ENCODE peak calls at places on chromosomes 2 and 18, in nine cellular contexts. One of them, this sample, is unnamed.

GRCh38 chr2:98607741-98608117 is 583 bp downstream of the COA5 start:
- DNase-seq in fibroblast of the conjunctiva: no peak
- DNase-seq in NCI-H460: no peak
- DNase-seq in neural crest cell: no peak
- DNase-seq in GM03348: peak; percentile 25
- DNase-seq in GM18507: no peak
- DNase-seq in T-cell: no peak
- DNase-seq in OCI-LY7: no peak
- DNase-seq in RPMI7951: no peak
- DNase-seq in this sample: peak; percentile 2

GRCh38 chr2:237700583-237701032 is 73.2 kb downstream of the LRRFIP1 start:
- DNase-seq in fibroblast of the conjunctiva: no peak
- DNase-seq in NCI-H460: no peak
- DNase-seq in neural crest cell: no peak
- DNase-seq in GM03348: no peak
- DNase-seq in GM18507: no peak
- DNase-seq in T-cell: peak; percentile 72
- DNase-seq in OCI-LY7: peak; percentile 29
- DNase-seq in RPMI7951: peak; percentile 95
- DNase-seq in this sample: no peak

GRCh38 chr2:43467889-43468288 is 127.9 kb downstream of the THADA start:
- DNase-seq in fibroblast of the conjunctiva: no peak
- DNase-seq in NCI-H460: no peak
- DNase-seq in neural crest cell: no peak
- DNase-seq in GM03348: peak; percentile 48
- DNase-seq in GM18507: no peak
- DNase-seq in T-cell: no peak
- DNase-seq in OCI-LY7: no peak
- DNase-seq in RPMI7951: peak; percentile 68
- DNase-seq in this sample: no peak

GRCh38 chr2:174062934-174063333 is 97.8 kb upstream of the SP3 start:
- DNase-seq in fibroblast of the conjunctiva: no peak
- DNase-seq in NCI-H460: no peak
- DNase-seq in neural crest cell: no peak
- DNase-seq in GM03348: no peak
- DNase-seq in GM18507: no peak
- DNase-seq in T-cell: no peak
- DNase-seq in OCI-LY7: no peak
- DNase-seq in RPMI7951: no peak
- DNase-seq in this sample: no peak

GRCh38 chr2:69181806-69182427 is 168.9 kb downstream of the ANTXR1 start:
- DNase-seq in fibroblast of the conjunctiva: no peak
- DNase-seq in NCI-H460: no peak
- DNase-seq in neural crest cell: no peak
- DNase-seq in GM03348: no peak
- DNase-seq in GM18507: no peak
- DNase-seq in T-cell: no peak
- DNase-seq in OCI-LY7: no peak
- DNase-seq in RPMI7951: peak; percentile 98
- DNase-seq in this sample: no peak

GRCh38 chr2:217838409-217838831 is 164.4 kb downstream of the TNS1 start:
- DNase-seq in fibroblast of the conjunctiva: no peak
- DNase-seq in NCI-H460: no peak
- DNase-seq in neural crest cell: peak; percentile 18
- DNase-seq in GM03348: no peak
- DNase-seq in GM18507: no peak
- DNase-seq in T-cell: no peak
- DNase-seq in OCI-LY7: no peak
- DNase-seq in RPMI7951: no peak
- DNase-seq in this sample: no peak

GRCh38 chr2:63698825-63699548 is 110.2 kb downstream of the MDH1 start:
- DNase-seq in fibroblast of the conjunctiva: peak; percentile 84
- DNase-seq in NCI-H460: peak; percentile 73
- DNase-seq in neural crest cell: no peak
- DNase-seq in GM03348: peak; percentile 85
- DNase-seq in GM18507: no peak
- DNase-seq in T-cell: no peak
- DNase-seq in OCI-LY7: peak; percentile 64
- DNase-seq in RPMI7951: peak; percentile 95
- DNase-seq in this sample: peak; percentile 61

GRCh38 chr2:9790702-9791225 is 52.5 kb upstream of the TAF1B start:
- DNase-seq in fibroblast of the conjunctiva: no peak
- DNase-seq in NCI-H460: no peak
- DNase-seq in neural crest cell: no peak
- DNase-seq in GM03348: no peak
- DNase-seq in GM18507: no peak
- DNase-seq in T-cell: no peak
- DNase-seq in OCI-LY7: no peak
- DNase-seq in RPMI7951: no peak
- DNase-seq in this sample: no peak

GRCh38 chr18:9648431-9649163 is 34.2 kb upstream of the PPP4R1 start:
- DNase-seq in fibroblast of the conjunctiva: no peak
- DNase-seq in NCI-H460: no peak
- DNase-seq in neural crest cell: no peak
- DNase-seq in GM03348: no peak
- DNase-seq in GM18507: no peak
- DNase-seq in T-cell: no peak
- DNase-seq in OCI-LY7: no peak
- DNase-seq in RPMI7951: no peak
- DNase-seq in this sample: no peak

GRCh38 chr18:50008306-50008705 is 186.6 kb downstream of the MYO5B start:
- DNase-seq in fibroblast of the conjunctiva: no peak
- DNase-seq in NCI-H460: no peak
- DNase-seq in neural crest cell: no peak
- DNase-seq in GM03348: no peak
- DNase-seq in GM18507: no peak
- DNase-seq in T-cell: no peak
- DNase-seq in OCI-LY7: no peak
- DNase-seq in RPMI7951: no peak
- DNase-seq in this sample: no peak

GRCh38 chr2:53913721-53914120 is 54.0 kb upstream of the GPR75 start:
- DNase-seq in fibroblast of the conjunctiva: peak; percentile 26
- DNase-seq in NCI-H460: no peak
- DNase-seq in neural crest cell: no peak
- DNase-seq in GM03348: peak; percentile 37
- DNase-seq in GM18507: peak; percentile 12
- DNase-seq in T-cell: peak; percentile 4
- DNase-seq in OCI-LY7: peak; percentile 4
- DNase-seq in RPMI7951: no peak
- DNase-seq in this sample: no peak

GRCh38 chr2:70241338-70241737 is 7.1 kb downstream of the TIA1 start:
- DNase-seq in fibroblast of the conjunctiva: no peak
- DNase-seq in NCI-H460: no peak
- DNase-seq in neural crest cell: no peak
- DNase-seq in GM03348: no peak
- DNase-seq in GM18507: no peak
- DNase-seq in T-cell: no peak
- DNase-seq in OCI-LY7: no peak
- DNase-seq in RPMI7951: no peak
- DNase-seq in this sample: no peak

GRCh38 chr2:37993135-37993534 is 68.0 kb downstream of the RMDN2 start:
- DNase-seq in fibroblast of the conjunctiva: no peak
- DNase-seq in NCI-H460: no peak
- DNase-seq in neural crest cell: no peak
- DNase-seq in GM03348: no peak
- DNase-seq in GM18507: no peak
- DNase-seq in T-cell: no peak
- DNase-seq in OCI-LY7: no peak
- DNase-seq in RPMI7951: peak; percentile 26
- DNase-seq in this sample: no peak

GRCh38 chr18:59041819-59042476 is 97.7 kb upstream of the SEC11C start:
- DNase-seq in fibroblast of the conjunctiva: no peak
- DNase-seq in NCI-H460: no peak
- DNase-seq in neural crest cell: no peak
- DNase-seq in GM03348: peak; percentile 20
- DNase-seq in GM18507: no peak
- DNase-seq in T-cell: no peak
- DNase-seq in OCI-LY7: no peak
- DNase-seq in RPMI7951: no peak
- DNase-seq in this sample: no peak

GRCh38 chr18:63198868-63199742 is 120.5 kb downstream of the BCL2 start:
- DNase-seq in fibroblast of the conjunctiva: no peak
- DNase-seq in NCI-H460: no peak
- DNase-seq in neural crest cell: no peak
- DNase-seq in GM03348: no peak
- DNase-seq in GM18507: no peak
- DNase-seq in T-cell: no peak
- DNase-seq in OCI-LY7: no peak
- DNase-seq in RPMI7951: no peak
- DNase-seq in this sample: no peak

GRCh38 chr18:77910347-77910746 is 660.7 kb downstream of the GALR1 start:
- DNase-seq in fibroblast of the conjunctiva: no peak
- DNase-seq in NCI-H460: no peak
- DNase-seq in neural crest cell: no peak
- DNase-seq in GM03348: no peak
- DNase-seq in GM18507: no peak
- DNase-seq in T-cell: no peak
- DNase-seq in OCI-LY7: no peak
- DNase-seq in RPMI7951: no peak
- DNase-seq in this sample: no peak

GRCh38 chr2:108586631-108587030 is 52.4 kb downstream of the LIMS1 start:
- DNase-seq in fibroblast of the conjunctiva: no peak
- DNase-seq in NCI-H460: no peak
- DNase-seq in neural crest cell: no peak
- DNase-seq in GM03348: no peak
- DNase-seq in GM18507: no peak
- DNase-seq in T-cell: no peak
- DNase-seq in OCI-LY7: no peak
- DNase-seq in RPMI7951: peak; percentile 23
- DNase-seq in this sample: no peak

GRCh38 chr2:201854221-201854801 is 48.0 kb downstream of the CDK15 start:
- DNase-seq in fibroblast of the conjunctiva: peak; percentile 88
- DNase-seq in NCI-H460: no peak
- DNase-seq in neural crest cell: no peak
- DNase-seq in GM03348: peak; percentile 81
- DNase-seq in GM18507: no peak
- DNase-seq in T-cell: no peak
- DNase-seq in OCI-LY7: no peak
- DNase-seq in RPMI7951: peak; percentile 97
- DNase-seq in this sample: no peak

GRCh38 chr2:85712849-85713612 is 18.9 kb downstream of the GNLY start:
- DNase-seq in fibroblast of the conjunctiva: no peak
- DNase-seq in NCI-H460: no peak
- DNase-seq in neural crest cell: no peak
- DNase-seq in GM03348: no peak
- DNase-seq in GM18507: no peak
- DNase-seq in T-cell: no peak
- DNase-seq in OCI-LY7: no peak
- DNase-seq in RPMI7951: no peak
- DNase-seq in this sample: no peak

GRCh38 chr18:8959551-8960135 is 142.9 kb upstream of the NDUFV2 start:
- DNase-seq in fibroblast of the conjunctiva: no peak
- DNase-seq in NCI-H460: no peak
- DNase-seq in neural crest cell: no peak
- DNase-seq in GM03348: no peak
- DNase-seq in GM18507: no peak
- DNase-seq in T-cell: no peak
- DNase-seq in OCI-LY7: no peak
- DNase-seq in RPMI7951: no peak
- DNase-seq in this sample: no peak

GRCh38 chr2:69163109-69163508 is 150.1 kb downstream of the ANTXR1 start:
- DNase-seq in fibroblast of the conjunctiva: peak; percentile 47
- DNase-seq in NCI-H460: peak; percentile 51
- DNase-seq in neural crest cell: no peak
- DNase-seq in GM03348: peak; percentile 78
- DNase-seq in GM18507: no peak
- DNase-seq in T-cell: no peak
- DNase-seq in OCI-LY7: no peak
- DNase-seq in RPMI7951: peak; percentile 93
- DNase-seq in this sample: peak; percentile 28

GRCh38 chr2:11530864-11531451 is 2.9 kb upstream of the GREB1 start:
- DNase-seq in fibroblast of the conjunctiva: no peak
- DNase-seq in NCI-H460: no peak
- DNase-seq in neural crest cell: no peak
- DNase-seq in GM03348: no peak
- DNase-seq in GM18507: no peak
- DNase-seq in T-cell: no peak
- DNase-seq in OCI-LY7: no peak
- DNase-seq in RPMI7951: no peak
- DNase-seq in this sample: no peak

GRCh38 chr2:30218814-30219213 is 12.5 kb upstream of the LBH start:
- DNase-seq in fibroblast of the conjunctiva: no peak
- DNase-seq in NCI-H460: no peak
- DNase-seq in neural crest cell: no peak
- DNase-seq in GM03348: no peak
- DNase-seq in GM18507: no peak
- DNase-seq in T-cell: no peak
- DNase-seq in OCI-LY7: no peak
- DNase-seq in RPMI7951: no peak
- DNase-seq in this sample: no peak

GRCh38 chr18:10544093-10544748 is 18.4 kb downstream of the NAPG start:
- DNase-seq in fibroblast of the conjunctiva: no peak
- DNase-seq in NCI-H460: no peak
- DNase-seq in neural crest cell: no peak
- DNase-seq in GM03348: no peak
- DNase-seq in GM18507: no peak
- DNase-seq in T-cell: no peak
- DNase-seq in OCI-LY7: no peak
- DNase-seq in RPMI7951: no peak
- DNase-seq in this sample: no peak

GRCh38 chr2:100676346-100676745 is 113.6 kb downstream of the PDCL3 start:
- DNase-seq in fibroblast of the conjunctiva: no peak
- DNase-seq in NCI-H460: no peak
- DNase-seq in neural crest cell: no peak
- DNase-seq in GM03348: no peak
- DNase-seq in GM18507: no peak
- DNase-seq in T-cell: no peak
- DNase-seq in OCI-LY7: no peak
- DNase-seq in RPMI7951: no peak
- DNase-seq in this sample: no peak

GRCh38 chr2:102753563-102754159 is 8.2 kb upstream of the TMEM182 start:
- DNase-seq in fibroblast of the conjunctiva: peak; percentile 28
- DNase-seq in NCI-H460: peak; percentile 57
- DNase-seq in neural crest cell: peak; percentile 21
- DNase-seq in GM03348: peak; percentile 41
- DNase-seq in GM18507: no peak
- DNase-seq in T-cell: no peak
- DNase-seq in OCI-LY7: peak; percentile 58
- DNase-seq in RPMI7951: peak; percentile 54
- DNase-seq in this sample: peak; percentile 54

GRCh38 chr2:23505218-23505983 is 120.4 kb downstream of the KLHL29 start:
- DNase-seq in fibroblast of the conjunctiva: no peak
- DNase-seq in NCI-H460: no peak
- DNase-seq in neural crest cell: no peak
- DNase-seq in GM03348: no peak
- DNase-seq in GM18507: no peak
- DNase-seq in T-cell: no peak
- DNase-seq in OCI-LY7: no peak
- DNase-seq in RPMI7951: no peak
- DNase-seq in this sample: no peak

GRCh38 chr2:156309106-156309505 is 23.4 kb downstream of the NR4A2 start:
- DNase-seq in fibroblast of the conjunctiva: no peak
- DNase-seq in NCI-H460: no peak
- DNase-seq in neural crest cell: no peak
- DNase-seq in GM03348: no peak
- DNase-seq in GM18507: no peak
- DNase-seq in T-cell: no peak
- DNase-seq in OCI-LY7: no peak
- DNase-seq in RPMI7951: no peak
- DNase-seq in this sample: no peak

GRCh38 chr2:185388226-185388625 is 350.4 kb upstream of the FSIP2 start:
- DNase-seq in fibroblast of the conjunctiva: no peak
- DNase-seq in NCI-H460: no peak
- DNase-seq in neural crest cell: no peak
- DNase-seq in GM03348: no peak
- DNase-seq in GM18507: no peak
- DNase-seq in T-cell: no peak
- DNase-seq in OCI-LY7: no peak
- DNase-seq in RPMI7951: no peak
- DNase-seq in this sample: no peak

GRCh38 chr2:174485763-174486613 is 841 bp downstream of the GPR155 start:
- DNase-seq in fibroblast of the conjunctiva: no peak
- DNase-seq in NCI-H460: no peak
- DNase-seq in neural crest cell: no peak
- DNase-seq in GM03348: peak; percentile 21
- DNase-seq in GM18507: no peak
- DNase-seq in T-cell: no peak
- DNase-seq in OCI-LY7: peak; percentile 36
- DNase-seq in RPMI7951: peak; percentile 40
- DNase-seq in this sample: peak; percentile 27

GRCh38 chr2:229714080-229714735 is at the start of gene DNER:
- DNase-seq in fibroblast of the conjunctiva: no peak
- DNase-seq in NCI-H460: no peak
- DNase-seq in neural crest cell: peak; percentile 47
- DNase-seq in GM03348: peak; percentile 78
- DNase-seq in GM18507: peak; percentile 30
- DNase-seq in T-cell: no peak
- DNase-seq in OCI-LY7: peak; percentile 11
- DNase-seq in RPMI7951: peak; percentile 59
- DNase-seq in this sample: no peak

This sample was measured in COLO829.